ENCODE peak calls at places on chromosomes 3 and 15, in four cellular contexts. W is tibial artery, R is HL-60, N is transverse colon. U is an unnamed sample.

GRCh38 chr3:133573054-133573628 is 345 bp upstream of the CDV3 start:
- DNase-seq in N (peak; percentile 100), R (peak; percentile 100), W (peak; percentile 100), U (peak; percentile 99)

GRCh38 chr3:15331072-15331605 is 1.2 kb downstream of the SH3BP5 start:
- DNase-seq in N (no peak), W (no peak), R (no peak), U (no peak)

GRCh38 chr15:69826818-69827174 is 270.9 kb downstream of the TLE3 start:
- DNase-seq in N (no peak), W (no peak), R (no peak), U (peak; percentile 79)

GRCh38 chr15:77538011-77538410 is 94.7 kb downstream of the LINGO1 start:
- DNase-seq in R (no peak), N (no peak), W (no peak), U (no peak)

GRCh38 chr3:66561374-66561773 is 60.6 kb upstream of the LRIG1 start:
- DNase-seq in R (no peak), W (no peak), N (no peak), U (no peak)

GRCh38 chr3:56754753-56755365 is 46.9 kb downstream of the ARHGEF3 start:
- DNase-seq in N (peak; percentile 19), W (no peak), R (no peak), U (no peak)

GRCh38 chr3:185332026-185332735 is 30.8 kb upstream of the MAP3K13 start:
- DNase-seq in N (no peak), R (peak; percentile 48), W (no peak), U (no peak)

GRCh38 chr15:38589502-38589901 is 24.9 kb upstream of the RASGRP1 start:
- DNase-seq in N (no peak), R (peak; percentile 7), W (no peak), U (no peak)

GRCh38 chr3:66075281-66075680 is 36.6 kb upstream of the MAGI1 start:
- DNase-seq in W (no peak), R (no peak), N (no peak), U (peak; percentile 4)

GRCh38 chr3:49924683-49925082 is 4.9 kb downstream of the MON1A start:
- DNase-seq in N (no peak), W (no peak), R (no peak), U (no peak)

GRCh38 chr3:77467702-77468407 is 428.0 kb downstream of the ROBO2 start:
- DNase-seq in W (peak; percentile 33), R (no peak), N (no peak), U (no peak)

GRCh38 chr3:132406587-132406986 is 10.7 kb upstream of the DNAJC13 start:
- DNase-seq in N (no peak), W (no peak), R (no peak), U (no peak)

GRCh38 chr15:101723161-101723873 is 956 bp downstream of the TARS3 start:
- DNase-seq in W (no peak), R (peak; percentile 35), N (peak; percentile 54), U (peak; percentile 58)

GRCh38 chr3:88105325-88105724 is 44.4 kb upstream of the C3orf38 start:
- DNase-seq in N (no peak), W (no peak), R (no peak), U (no peak)

GRCh38 chr3:151564261-151564660 is 103.4 kb upstream of the IGSF10 start:
- DNase-seq in W (no peak), R (no peak), N (no peak), U (no peak)

GRCh38 chr15:40847225-40847961 is 3.5 kb downstream of the SPINT1 start:
- DNase-seq in W (peak; percentile 61), N (peak; percentile 92), R (peak; percentile 97), U (no peak)

GRCh38 chr15:89364341-89364740 is 29.7 kb upstream of the POLG start:
- DNase-seq in W (peak; percentile 48), N (peak; percentile 19), R (peak; percentile 94), U (peak; percentile 43)

GRCh38 chr3:128784228-128784627 is 58.2 kb downstream of the RAB7A start:
- DNase-seq in R (peak; percentile 75), N (no peak), W (no peak), U (no peak)

GRCh38 chr15:85430406-85431204 is 50.2 kb downstream of the AKAP13 start:
- DNase-seq in N (no peak), W (no peak), R (no peak), U (no peak)

GRCh38 chr15:63473749-63473998 is 30.7 kb upstream of the USP3 start:
- DNase-seq in W (no peak), R (no peak), N (no peak), U (no peak)

GRCh38 chr15:42363487-42363886 is 4.2 kb downstream of the CAPN3 start:
- DNase-seq in N (no peak), W (no peak), R (no peak), U (no peak)

GRCh38 chr3:113441051-113441770 is at the start of gene CFAP44:
- DNase-seq in W (peak; percentile 25), N (peak; percentile 62), R (no peak), U (no peak)

GRCh38 chr3:19901918-19902317 is 32.1 kb downstream of the EFHB start:
- DNase-seq in W (no peak), R (peak; percentile 74), N (no peak), U (no peak)

GRCh38 chr3:110816008-110816407 is 255.6 kb upstream of the NECTIN3 start:
- DNase-seq in R (no peak), W (no peak), N (no peak), U (no peak)

GRCh38 chr15:31216210-31216911 is 110.3 kb upstream of the KLF13 start:
- DNase-seq in W (peak; percentile 92), R (peak; percentile 98), N (peak; percentile 96), U (no peak)

GRCh38 chr15:66884661-66885237 is 180.7 kb upstream of the SMAD3 start:
- DNase-seq in N (no peak), R (no peak), W (no peak), U (peak; percentile 24)

GRCh38 chr3:10419637-10420232 is 85.7 kb downstream of the ATP2B2 start:
- DNase-seq in W (no peak), R (no peak), N (no peak), U (no peak)

GRCh38 chr15:87871130-87871737 is 385.3 kb downstream of the NTRK3 start:
- DNase-seq in N (no peak), R (no peak), W (no peak), U (no peak)

GRCh38 chr3:72574144-72574543 is 274.1 kb downstream of the SHQ1 start:
- DNase-seq in W (no peak), R (no peak), N (no peak), U (no peak)

DNA sequence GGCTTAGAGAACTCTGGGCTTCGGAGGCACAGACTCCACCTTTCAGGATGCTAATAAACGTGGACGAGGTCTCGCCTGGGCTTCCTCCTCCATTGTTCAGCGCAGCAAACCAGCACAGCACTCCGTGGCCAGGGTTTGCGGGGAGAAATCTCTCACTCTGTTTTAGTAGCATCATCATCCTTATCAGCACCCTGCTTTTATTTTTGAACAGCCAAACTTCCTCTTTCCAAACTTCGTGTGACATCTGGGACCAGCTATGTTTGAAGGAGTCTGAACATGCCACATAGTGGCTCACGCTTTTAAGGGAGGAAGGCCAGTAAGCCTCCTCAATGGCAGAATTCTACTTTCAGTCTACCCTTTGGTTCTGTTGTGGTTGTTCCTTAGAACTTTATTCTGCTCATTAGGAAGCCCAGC is 149.0 kb downstream of the PGPEP1L start:
- DNase-seq in W (no peak), N (no peak), R (peak; percentile 76), U (no peak)
- H3K27ac ChIP-seq in W (peak overlapping the region; percentile 92), N (no peak overlapping the region), R (peak overlapping the region; percentile 39), U (peak overlapping the region; percentile 5)

GRCh38 chr3:47579875-47580274 is 1.2 kb upstream of the CSPG5 start:
- DNase-seq in W (no peak), R (no peak), N (no peak), U (no peak)

GRCh38 chr3:47581422-47581821 is 2.8 kb upstream of the CSPG5 start:
- DNase-seq in R (no peak), N (no peak), W (no peak), U (no peak)

GRCh38 chr3:47578119-47578630 is 490 bp downstream of the CSPG5 start:
- DNase-seq in R (no peak), W (no peak), N (peak; percentile 40), U (no peak)

GRCh38 chr3:47577583-47578118 is 1.0 kb downstream of the CSPG5 start:
- DNase-seq in N (peak; percentile 10), R (no peak), W (no peak), U (no peak)

DNA sequence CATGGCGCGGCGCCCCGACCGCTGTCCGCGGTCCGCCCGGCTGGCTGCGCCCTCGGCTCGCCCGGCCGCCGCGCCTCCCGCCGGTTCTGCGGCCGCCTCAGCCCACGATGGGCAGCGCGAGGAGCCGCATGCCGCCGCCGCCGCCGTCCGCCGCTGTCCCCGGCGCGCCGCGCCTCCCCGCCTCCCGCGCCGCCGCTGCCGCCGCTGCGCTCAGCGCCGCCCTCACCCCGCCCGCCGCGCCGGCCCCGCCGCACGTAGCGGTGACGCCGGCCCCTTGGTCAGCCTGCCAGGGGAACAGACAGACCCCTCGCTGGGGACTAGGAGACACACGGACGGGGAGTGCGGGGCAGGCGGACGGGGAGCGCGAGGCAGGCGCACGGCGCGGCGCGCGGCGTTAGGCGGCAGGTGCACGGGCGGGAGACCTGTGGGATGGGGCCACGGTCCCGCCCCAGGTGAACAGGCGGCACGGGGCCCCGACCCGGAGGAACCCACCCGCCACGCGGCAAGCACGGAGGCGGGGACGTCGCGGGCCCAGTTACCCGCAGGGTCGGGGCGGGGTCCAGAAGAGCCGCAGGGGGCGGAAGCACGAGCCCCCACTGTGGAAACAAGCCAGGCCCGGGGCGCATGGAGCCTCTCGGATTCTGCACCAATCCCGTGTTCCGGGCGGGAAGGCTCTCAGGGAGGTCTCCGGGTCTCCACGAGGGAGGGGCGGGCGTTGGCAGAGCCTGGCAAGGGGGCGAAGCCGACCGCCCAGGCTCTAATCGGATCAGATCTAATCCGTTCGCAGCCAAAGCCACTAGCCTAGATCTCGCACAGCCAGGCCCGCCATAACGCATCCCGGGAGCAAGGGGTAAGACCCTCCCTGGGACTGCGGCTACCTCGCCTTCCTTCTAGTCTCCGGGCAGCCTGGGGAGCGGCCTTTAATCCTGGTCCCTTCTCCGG is at the start of gene CSPG5:
- DNase-seq in W (no peak), R (no peak), N (peak; percentile 18), U (no peak)
- H3K4me3 ChIP-seq in W (peak within 1 kb of the TSS; percentile 66), R (peak within 1 kb of the TSS; percentile 64), N (peak within 1 kb of the TSS; percentile 70), U (peak within 1 kb of the TSS; percentile 37)

GRCh38 chr3:79341961-79342360 is 425.8 kb downstream of the ROBO1 start:
- DNase-seq in W (no peak), N (no peak), R (no peak), U (no peak)

GRCh38 chr3:79344876-79345871 is 422.6 kb downstream of the ROBO1 start:
- DNase-seq in W (no peak), N (no peak), R (no peak), U (no peak)

GRCh38 chr3:79337798-79338197 is 430.0 kb downstream of the ROBO1 start:
- DNase-seq in N (no peak), W (no peak), R (no peak), U (no peak)

GRCh38 chr3:79339846-79340245 is 428.0 kb downstream of the ROBO1 start:
- DNase-seq in W (no peak), N (peak; percentile 83), R (no peak), U (no peak)
- H3K27ac ChIP-seq in W (no peak overlapping the region), N (no peak overlapping the region), R (no peak overlapping the region), U (no peak overlapping the region)

DNA sequence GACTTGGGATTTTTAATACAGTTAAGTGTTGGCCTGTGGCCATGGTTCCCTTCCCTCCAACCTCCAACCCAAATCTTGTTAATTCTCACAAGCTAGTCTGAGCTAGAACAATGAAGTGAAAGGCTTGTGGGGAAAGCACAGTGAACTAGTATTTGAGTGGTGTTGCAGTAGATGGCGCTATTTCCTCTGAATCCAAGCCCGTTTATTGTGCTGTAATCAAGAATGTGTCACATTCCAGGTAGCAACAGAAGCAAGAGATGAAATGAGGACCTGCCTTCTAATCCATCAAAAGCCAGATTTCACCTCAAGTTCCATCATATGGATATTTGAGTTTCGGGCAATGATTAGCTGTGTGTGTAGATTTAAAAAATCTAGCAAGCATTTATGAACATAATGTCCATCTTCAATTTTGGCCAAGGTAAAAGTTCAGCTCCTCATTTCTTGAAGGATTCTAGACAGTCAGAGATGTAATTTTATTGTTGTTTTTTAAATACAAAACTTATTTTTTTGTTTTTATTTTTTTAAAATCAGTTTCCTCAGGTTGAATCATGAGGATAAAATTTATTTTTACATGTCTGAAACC is 160.7 kb downstream of the SQOR start:
- DNase-seq in W (no peak), N (peak; percentile 48), R (peak; percentile 45), U (peak; percentile 31)
- H3K4me3 ChIP-seq in W (no peak overlapping the region), N (no peak overlapping the region), R (no peak overlapping the region), U (no peak overlapping the region)

U was measured in SJSA1.